ENCODE peak calls at places on chromosomes 6 and 20, in four cellular contexts. T, S, Z and N are unnamed samples. For H3K4me1, the result is how much of the 10 kb centered on the place peaks cover.

GRCh38 chr6:105786890-105787655 is 299.1 kb upstream of the PRDM1 start:
- DNase-seq in Z (no peak), T (peak), S (no peak), N (no peak)

GRCh38 chr6:98946877-98947410 is 802 bp downstream of the FBXL4 start:
- DNase-seq in Z (peak), S (peak), T (peak), N (peak)

GRCh38 chr6:136031982-136032381 is 180.5 kb downstream of the PDE7B start:
- DNase-seq in S (peak), Z (peak), T (no peak), N (no peak)

GRCh38 chr6:21235162-21235561 is 358.4 kb upstream of the SOX4 start:
- DNase-seq in Z (no peak), T (no peak), S (no peak), N (no peak)

GRCh38 chr6:16103708-16104107 is 25.2 kb upstream of the MYLIP start:
- DNase-seq in Z (no peak), T (no peak), S (no peak), N (no peak)

GRCh38 chr20:62892348-62893304 is 31.0 kb upstream of the TCFL5 start:
- DNase-seq in T (no peak), S (no peak), Z (no peak), N (no peak)

GRCh38 chr20:8530022-8530421 is 398.0 kb downstream of the PLCB1 start:
- DNase-seq in T (no peak), S (no peak), Z (no peak), N (no peak)

GRCh38 chr20:54657268-54657826 is 182.0 kb downstream of the DOK5 start:
- DNase-seq in T (no peak), Z (no peak), S (peak), N (no peak)

GRCh38 chr6:100088009-100088408 is 94.0 kb upstream of the MCHR2 start:
- DNase-seq in T (no peak), Z (no peak), S (peak), N (no peak)

GRCh38 chr6:142883011-142883410 is 62.0 kb downstream of the HIVEP2 start:
- DNase-seq in Z (no peak), T (no peak), S (no peak), N (no peak)

DNA sequence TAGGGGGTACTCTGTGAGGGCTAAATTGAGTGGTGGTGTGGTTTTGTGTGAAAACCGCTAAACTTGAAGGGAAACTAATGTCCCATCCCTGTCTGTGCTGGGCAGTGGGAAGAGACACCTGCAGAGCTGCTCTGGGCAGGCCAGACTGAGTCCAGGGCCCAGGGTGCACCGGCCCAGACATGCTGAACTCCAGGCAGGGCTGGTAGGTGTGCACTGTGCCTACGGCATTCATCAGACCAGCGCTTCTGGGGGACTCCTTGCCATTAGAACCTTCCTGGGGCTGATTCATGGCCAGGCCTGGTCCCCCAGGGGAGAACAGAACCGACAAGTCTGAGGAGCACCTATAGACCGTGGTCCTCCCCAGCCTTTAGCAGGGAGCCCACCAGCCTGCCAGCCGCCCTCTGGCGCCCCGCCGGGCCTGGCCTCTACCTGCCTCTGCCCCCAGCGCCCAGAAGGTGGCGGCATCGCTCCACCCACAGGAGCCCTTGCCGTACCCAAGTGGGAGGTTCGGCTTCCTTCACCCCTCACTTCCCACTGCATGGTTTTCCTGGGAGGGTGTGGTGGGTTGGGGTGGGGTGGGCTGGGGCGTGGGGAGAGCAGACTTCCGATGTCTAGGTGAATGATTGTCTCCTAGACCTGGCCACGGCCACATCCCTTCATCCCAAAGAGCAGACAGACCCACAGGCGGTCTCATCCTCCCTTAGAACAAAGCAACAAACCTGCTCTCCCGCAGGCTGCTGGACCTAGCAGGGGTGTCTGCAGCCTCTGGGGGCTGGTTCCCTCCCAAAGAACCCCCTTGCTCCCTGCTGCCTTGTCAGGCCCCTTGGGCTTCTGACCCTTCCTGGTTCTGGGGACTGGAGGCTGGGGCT is 15.5 kb downstream of the CCDC167 start:
- DNase-seq in Z (peak), S (peak), T (peak), N (peak)
- H3K4me1 ChIP-seq in Z (under half), S (under half), T (under half), N (under half)

DNA sequence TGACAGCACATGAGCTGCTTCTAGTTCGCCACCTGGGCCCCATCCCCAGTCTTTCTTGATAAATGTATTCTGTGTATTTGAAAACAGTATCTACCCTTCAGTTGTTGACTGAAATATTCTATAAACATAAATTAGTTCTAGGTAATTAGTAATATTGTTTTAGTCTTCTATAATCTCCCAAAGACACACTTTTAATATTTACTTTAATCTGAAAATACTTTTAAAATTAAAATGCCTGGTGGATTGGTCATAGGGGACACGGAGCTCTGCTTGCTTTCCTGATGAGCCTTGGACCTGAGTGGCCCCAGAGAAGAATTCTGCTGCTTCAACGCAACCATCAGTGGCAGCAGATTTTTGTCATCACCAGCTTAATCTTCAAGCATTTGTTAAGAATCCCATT is 234.5 kb downstream of the THBS2 start:
- DNase-seq in S (no peak), Z (no peak), T (no peak), N (no peak)
- H3K4me1 ChIP-seq in S (under half), Z (under half), T (under half), N (under half)

GRCh38 chr20:32359633-32360332 is 1.7 kb downstream of the ASXL1 start:
- DNase-seq in S (peak), T (peak), Z (no peak), N (no peak)
- H3K4me1 ChIP-seq in S (under half), T (under half), Z (half or more), N (under half)

GRCh38 chr6:107655245-107655644 is 165.3 kb downstream of the SOBP start:
- DNase-seq in S (no peak), T (no peak), Z (peak), N (no peak)
- H3K4me1 ChIP-seq in S (under half), T (under half), Z (under half), N (under half)

DNA sequence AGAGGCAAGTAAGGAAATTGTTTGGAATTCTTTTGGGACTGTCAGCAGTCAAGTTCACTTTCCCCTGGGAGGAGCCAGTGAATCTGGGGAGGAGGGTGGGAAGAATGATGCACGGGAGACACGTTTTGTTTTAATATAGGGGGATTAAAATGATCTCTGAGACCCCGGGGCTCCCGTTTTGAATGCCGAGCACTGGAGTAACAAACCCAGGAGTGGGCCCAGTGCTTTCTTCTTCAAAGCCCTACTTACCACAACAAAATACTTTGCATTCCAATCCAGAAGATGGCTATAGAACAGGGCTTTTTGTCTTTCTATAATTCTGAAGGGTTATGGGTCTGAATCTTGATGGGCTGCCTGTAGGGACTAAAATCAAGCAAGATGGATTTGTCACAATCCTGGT is 44.8 kb downstream of the SOBP start:
- DNase-seq in Z (no peak), T (no peak), S (no peak), N (no peak)
- H3K4me1 ChIP-seq in Z (under half), T (under half), S (under half), N (under half)

GRCh38 chr20:37350655-37351574 is 5.0 kb downstream of the SRC start:
- DNase-seq in Z (no peak), S (no peak), T (no peak), N (peak)

GRCh38 chr20:37348643-37349516 is 2.9 kb downstream of the SRC start:
- DNase-seq in S (no peak), Z (no peak), T (no peak), N (no peak)

GRCh38 chr20:37347891-37348642 is 2.1 kb downstream of the SRC start:
- DNase-seq in Z (no peak), T (no peak), S (no peak), N (no peak)

GRCh38 chr20:37351689-37352610 is 6.0 kb downstream of the SRC start:
- DNase-seq in T (no peak), S (no peak), Z (no peak), N (no peak)

DNA sequence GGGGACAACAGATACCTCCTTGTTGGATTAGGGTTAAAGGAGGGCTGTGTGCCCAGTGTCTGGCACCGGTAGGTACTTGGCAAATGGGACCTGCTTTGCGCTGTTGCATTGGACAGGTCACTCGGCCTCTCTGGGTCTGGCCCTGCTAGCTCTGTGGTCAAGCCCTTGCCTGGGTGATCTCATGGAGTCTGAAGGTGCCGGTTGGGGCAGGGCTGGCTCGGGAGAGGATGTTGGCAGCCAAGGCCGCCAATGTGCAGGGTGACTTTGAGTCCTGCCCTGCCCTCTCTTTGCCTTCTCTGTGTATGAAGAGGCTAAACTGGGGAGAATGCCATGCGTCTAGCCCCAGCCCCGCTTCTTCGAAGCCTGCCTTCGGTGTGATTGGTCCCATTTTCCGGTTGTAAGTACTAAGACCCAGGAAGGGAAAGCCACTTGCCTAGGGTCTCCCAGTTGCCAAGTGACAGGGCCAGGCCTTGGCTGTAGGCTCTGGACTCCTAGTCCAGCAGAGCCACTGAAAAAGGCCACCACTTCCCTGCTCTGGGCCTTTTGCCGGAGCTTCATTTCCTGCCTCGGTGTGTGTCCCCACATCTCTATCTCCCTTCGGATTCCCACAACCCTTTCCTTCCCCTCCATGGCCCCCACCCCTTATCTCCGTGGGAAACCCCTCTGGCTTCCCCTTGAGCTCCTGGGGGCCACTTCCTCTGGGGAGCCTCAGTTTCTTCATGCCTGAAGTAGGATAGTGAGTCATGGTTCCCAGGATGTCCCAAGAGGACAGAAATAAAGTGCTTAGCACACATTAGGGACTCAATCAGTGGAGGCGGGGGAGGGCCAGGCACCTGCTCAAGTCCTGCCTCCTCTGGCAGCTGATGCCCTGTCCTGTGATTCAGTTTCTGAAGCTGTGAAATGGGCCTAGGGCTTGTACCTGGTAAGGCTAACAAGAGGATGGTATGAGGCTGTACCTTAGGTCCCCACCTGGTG is 3.9 kb downstream of the SRC start:
- DNase-seq in Z (no peak), T (no peak), S (no peak), N (no peak)
- H3K4me1 ChIP-seq in Z (under half), T (under half), S (under half), N (under half)

GRCh38 chr6:44057931-44058616 is 69.2 kb downstream of the MRPL14 start:
- DNase-seq in T (no peak), Z (no peak), S (peak), N (no peak)

GRCh38 chr6:44061375-44062104 is 65.7 kb downstream of the MRPL14 start:
- DNase-seq in S (peak), T (no peak), Z (no peak), N (no peak)

GRCh38 chr6:44060622-44061374 is 66.5 kb downstream of the MRPL14 start:
- DNase-seq in S (no peak), Z (no peak), T (no peak), N (no peak)

GRCh38 chr6:44058617-44059358 is 68.5 kb downstream of the MRPL14 start:
- DNase-seq in S (peak), T (no peak), Z (no peak), N (peak)

DNA sequence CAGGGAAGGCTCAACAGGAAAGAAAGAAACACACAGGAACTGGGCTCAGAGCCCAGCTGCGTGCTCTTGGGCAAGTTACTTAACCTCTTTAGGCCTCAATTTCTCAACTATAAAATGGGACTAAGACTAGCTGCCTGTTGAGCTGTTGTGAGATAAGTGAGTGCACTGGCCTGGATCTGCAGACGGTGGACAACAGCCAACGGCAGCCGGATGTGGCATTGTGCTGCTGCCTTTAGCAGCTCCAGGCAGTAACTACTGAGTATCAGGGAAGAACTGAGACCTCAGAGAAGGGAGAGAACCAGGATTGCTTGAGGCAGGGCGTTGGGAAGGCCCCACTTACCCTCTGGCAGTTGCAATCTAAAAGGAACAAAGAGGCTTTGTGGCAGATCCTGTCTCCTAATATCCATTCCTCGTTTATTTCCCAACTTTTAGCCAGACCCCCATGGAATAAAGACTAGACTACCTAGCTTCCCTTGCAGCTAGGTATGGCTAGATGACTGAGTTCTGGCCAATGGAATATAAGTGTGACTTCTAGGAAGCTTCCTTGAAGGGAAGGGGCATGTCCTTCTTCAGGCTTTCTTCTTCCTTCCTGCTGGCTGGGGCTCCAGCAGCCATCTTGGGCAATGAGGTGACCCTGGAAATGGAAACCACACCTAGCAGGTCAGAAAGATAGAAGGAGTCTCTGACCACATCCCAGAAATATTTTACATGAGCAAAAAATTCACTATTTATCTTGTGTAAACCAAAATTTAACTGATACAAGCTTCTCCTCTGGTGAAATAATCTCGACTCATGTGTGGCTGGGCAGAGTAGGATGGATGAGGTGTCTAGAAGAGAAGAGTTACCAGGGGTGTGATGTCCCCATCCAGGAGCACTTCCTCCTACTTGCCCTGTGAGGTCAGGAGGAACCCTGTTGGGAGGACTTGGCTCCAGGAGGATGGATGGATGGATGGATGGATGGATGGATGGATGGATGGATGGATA is 67.6 kb downstream of the MRPL14 start:
- DNase-seq in S (peak), Z (no peak), T (no peak), N (no peak)
- H3K4me1 ChIP-seq in S (half or more), Z (under half), T (under half), N (under half)

DNA sequence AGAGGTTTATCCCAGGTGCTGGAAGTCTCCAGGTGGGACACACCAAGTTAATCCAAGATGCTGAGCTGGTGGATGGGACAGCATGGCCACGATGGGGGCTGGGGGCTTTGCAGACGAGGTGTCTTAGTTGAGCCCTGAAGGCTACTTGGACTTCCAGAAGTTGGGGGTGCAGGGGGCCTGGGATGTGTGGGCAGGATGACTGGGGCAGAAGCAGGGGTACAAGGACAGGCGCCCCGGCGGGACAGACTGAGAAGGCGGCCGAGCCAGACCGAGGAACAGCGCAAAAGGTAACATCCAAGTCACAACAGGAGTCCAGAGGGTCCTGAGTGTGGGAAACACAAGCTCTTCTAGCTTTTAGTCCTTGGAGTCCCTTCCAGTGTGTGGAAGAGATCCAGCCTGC is 23.8 kb downstream of the RAMACL start:
- DNase-seq in T (no peak), S (no peak), Z (no peak), N (no peak)
- H3K4me1 ChIP-seq in T (under half), S (under half), Z (under half), N (under half)

DNA sequence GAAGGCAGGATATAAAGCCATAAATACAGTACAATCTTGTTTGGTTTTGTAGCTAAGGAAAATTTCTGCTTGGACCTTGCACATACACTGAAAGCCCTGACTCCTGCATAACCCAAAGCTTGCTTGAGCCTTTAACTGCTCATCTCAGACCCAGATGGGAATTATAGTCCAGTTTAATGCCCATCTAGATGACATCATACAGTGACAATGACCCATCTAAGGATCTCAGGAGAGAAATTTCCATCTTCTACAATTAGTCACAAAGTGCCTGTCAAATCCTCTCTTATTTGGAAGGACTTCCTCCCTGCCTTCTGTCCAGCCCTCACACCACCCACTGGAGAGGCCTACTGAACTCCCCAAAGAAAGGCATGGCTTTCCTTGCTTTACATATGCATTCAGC is 69.3 kb downstream of the BTBD3 start:
- DNase-seq in T (no peak), S (no peak), Z (no peak), N (no peak)
- H3K4me1 ChIP-seq in T (under half), S (under half), Z (under half), N (under half)